ENCODE peak calls at places on chromosomes 6 and 20, in four cellular contexts. One of them, this sample, is unnamed.

GRCh38 chr6:89793586-89793985 is 26.0 kb downstream of the MDN1 start:
- DNase-seq in germinal center: no peak
- DNase-seq in M059J: no peak
- DNase-seq in H4: no peak
- DNase-seq in this sample: no peak

GRCh38 chr20:60057866-60058807 is 99.9 kb downstream of the CDH26 start:
- DNase-seq in germinal center: no peak
- DNase-seq in M059J: peak
- DNase-seq in H4: peak
- DNase-seq in this sample: no peak

GRCh38 chr20:52219441-52219840 is 27.9 kb upstream of the ZFP64 start:
- DNase-seq in germinal center: no peak
- DNase-seq in M059J: peak
- DNase-seq in H4: peak
- DNase-seq in this sample: no peak

GRCh38 chr20:36162272-36162966 is 7.9 kb downstream of the EPB41L1 start:
- DNase-seq in germinal center: no peak
- DNase-seq in M059J: peak
- DNase-seq in H4: no peak
- DNase-seq in this sample: no peak

GRCh38 chr6:149864578-149865535 is 698 bp upstream of the LRP11 start:
- DNase-seq in germinal center: peak
- DNase-seq in M059J: peak
- DNase-seq in H4: peak
- DNase-seq in this sample: peak

GRCh38 chr6:35635601-35636597 is 52.8 kb downstream of the FKBP5 start:
- DNase-seq in germinal center: no peak
- DNase-seq in M059J: no peak
- DNase-seq in H4: no peak
- DNase-seq in this sample: no peak

GRCh38 chr6:160030103-160030502 is 61.2 kb downstream of the IGF2R start:
- DNase-seq in germinal center: no peak
- DNase-seq in M059J: peak
- DNase-seq in H4: peak
- DNase-seq in this sample: no peak

GRCh38 chr6:87943191-87943590 is 104.5 kb upstream of the SPACA1 start:
- DNase-seq in germinal center: no peak
- DNase-seq in M059J: no peak
- DNase-seq in H4: no peak
- DNase-seq in this sample: no peak

GRCh38 chr6:168988280-168988679 is 265.4 kb downstream of the THBS2 start:
- DNase-seq in germinal center: no peak
- DNase-seq in M059J: no peak
- DNase-seq in H4: no peak
- DNase-seq in this sample: no peak

GRCh38 chr6:95574811-95575210 is 2.5 kb upstream of the MANEA start:
- DNase-seq in germinal center: no peak
- DNase-seq in M059J: peak
- DNase-seq in H4: peak
- DNase-seq in this sample: no peak

GRCh38 chr6:15663057-15663638 is 320 bp upstream of the DTNBP1 start:
- DNase-seq in germinal center: peak
- DNase-seq in M059J: peak
- DNase-seq in H4: peak
- DNase-seq in this sample: peak

GRCh38 chr6:158642097-158642601 is 2.4 kb downstream of the DYNLT1 start:
- DNase-seq in germinal center: no peak
- DNase-seq in M059J: peak
- DNase-seq in H4: peak
- DNase-seq in this sample: no peak

GRCh38 chr20:13995841-13996240 is 525 bp downstream of the MACROD2 start:
- DNase-seq in germinal center: no peak
- DNase-seq in M059J: peak
- DNase-seq in H4: no peak
- DNase-seq in this sample: no peak

GRCh38 chr20:48025661-48026060 is 240.4 kb upstream of the SULF2 start:
- DNase-seq in germinal center: no peak
- DNase-seq in M059J: peak
- DNase-seq in H4: peak
- DNase-seq in this sample: no peak

GRCh38 chr20:61684136-61684535 is 381.5 kb downstream of the TAF4 start:
- DNase-seq in germinal center: no peak
- DNase-seq in M059J: no peak
- DNase-seq in H4: no peak
- DNase-seq in this sample: no peak

GRCh38 chr20:22684072-22684762 is 99.8 kb upstream of the FOXA2 start:
- DNase-seq in germinal center: peak
- DNase-seq in M059J: peak
- DNase-seq in H4: peak
- DNase-seq in this sample: peak

GRCh38 chr20:63027425-63028389 is 20.9 kb upstream of the BHLHE23 start:
- DNase-seq in germinal center: peak
- DNase-seq in M059J: peak
- DNase-seq in H4: no peak
- DNase-seq in this sample: peak

GRCh38 chr6:111033628-111034289 is 51.9 kb downstream of the RPF2 start:
- DNase-seq in germinal center: no peak
- DNase-seq in M059J: no peak
- DNase-seq in H4: no peak
- DNase-seq in this sample: no peak

GRCh38 chr6:161676566-161676965 is 402.7 kb upstream of the AGPAT4 start:
- DNase-seq in germinal center: no peak
- DNase-seq in M059J: no peak
- DNase-seq in H4: no peak
- DNase-seq in this sample: no peak

GRCh38 chr6:139430897-139431601 is 56.6 kb upstream of the CITED2 start:
- DNase-seq in germinal center: no peak
- DNase-seq in M059J: no peak
- DNase-seq in H4: no peak
- DNase-seq in this sample: no peak

GRCh38 chr6:44966449-44967091 is 361.6 kb upstream of the RUNX2 start:
- DNase-seq in germinal center: no peak
- DNase-seq in M059J: peak
- DNase-seq in H4: peak
- DNase-seq in this sample: no peak